ENCODE peak calls at places on chromosomes 12 and 14, in nine cellular contexts. One of them, this sample, is unnamed.

GRCh38 chr14:49297102-49297501 is 289.1 kb downstream of the RPS29 start:
- DNase-seq in NCI-H82: no peak
- DNase-seq in NCI-H1092: no peak
- DNase-seq in left ventricle myocardium inferior: no peak
- DNase-seq in iris pigment epithelial cell: no peak
- DNase-seq in Daoy: no peak
- DNase-seq in NCI-H1930: no peak
- DNase-seq in NCI-H2029: peak; percentile 95
- DNase-seq in choroid plexus epithelial cell: no peak
- DNase-seq in this sample: no peak

GRCh38 chr14:36661506-36662257 is at the start of gene PAX9:
- DNase-seq in NCI-H1092: peak; percentile 91
- DNase-seq in left ventricle myocardium inferior: peak; percentile 54
- DNase-seq in NCI-H82: peak; percentile 85
- DNase-seq in NCI-H2029: peak; percentile 97
- DNase-seq in Daoy: peak; percentile 99
- DNase-seq in choroid plexus epithelial cell: peak; percentile 74
- DNase-seq in iris pigment epithelial cell: peak; percentile 36
- DNase-seq in NCI-H1930: peak; percentile 77
- DNase-seq in this sample: peak; percentile 90

GRCh38 chr12:68400231-68400829 is 68.2 kb upstream of the MDM1 start:
- DNase-seq in NCI-H2029: peak; percentile 32
- DNase-seq in NCI-H1930: peak; percentile 80
- DNase-seq in iris pigment epithelial cell: no peak
- DNase-seq in NCI-H82: peak; percentile 47
- DNase-seq in left ventricle myocardium inferior: no peak
- DNase-seq in Daoy: peak; percentile 23
- DNase-seq in NCI-H1092: peak; percentile 25
- DNase-seq in choroid plexus epithelial cell: no peak
- DNase-seq in this sample: peak; percentile 20

GRCh38 chr14:106083082-106083481 is 556.7 kb downstream of the TMEM121 start:
- DNase-seq in NCI-H2029: no peak
- DNase-seq in iris pigment epithelial cell: no peak
- DNase-seq in NCI-H1092: no peak
- DNase-seq in left ventricle myocardium inferior: no peak
- DNase-seq in Daoy: peak; percentile 39
- DNase-seq in choroid plexus epithelial cell: no peak
- DNase-seq in NCI-H82: no peak
- DNase-seq in NCI-H1930: no peak
- DNase-seq in this sample: no peak

GRCh38 chr12:124566181-124567034 is 1.0 kb downstream of the NCOR2 start:
- DNase-seq in NCI-H1930: peak; percentile 40
- DNase-seq in NCI-H1092: no peak
- DNase-seq in NCI-H2029: peak; percentile 45
- DNase-seq in NCI-H82: peak; percentile 90
- DNase-seq in iris pigment epithelial cell: peak; percentile 78
- DNase-seq in left ventricle myocardium inferior: peak; percentile 92
- DNase-seq in choroid plexus epithelial cell: peak; percentile 71
- DNase-seq in Daoy: peak; percentile 89
- DNase-seq in this sample: no peak

GRCh38 chr12:80702889-80703605 is 4.4 kb upstream of the MYF6 start:
- DNase-seq in iris pigment epithelial cell: peak; percentile 88
- DNase-seq in NCI-H1092: no peak
- DNase-seq in left ventricle myocardium inferior: no peak
- DNase-seq in NCI-H1930: no peak
- DNase-seq in NCI-H82: no peak
- DNase-seq in Daoy: peak; percentile 73
- DNase-seq in choroid plexus epithelial cell: peak; percentile 83
- DNase-seq in NCI-H2029: no peak
- DNase-seq in this sample: no peak

GRCh38 chr14:84482256-84483071 is 1047.5 kb upstream of the FLRT2 start:
- DNase-seq in NCI-H82: no peak
- DNase-seq in NCI-H1930: no peak
- DNase-seq in left ventricle myocardium inferior: no peak
- DNase-seq in iris pigment epithelial cell: peak; percentile 86
- DNase-seq in NCI-H1092: no peak
- DNase-seq in NCI-H2029: no peak
- DNase-seq in Daoy: no peak
- DNase-seq in choroid plexus epithelial cell: peak; percentile 84
- DNase-seq in this sample: no peak

GRCh38 chr12:65663648-65664047 is 160.6 kb upstream of the HMGA2 start:
- DNase-seq in NCI-H2029: no peak
- DNase-seq in NCI-H82: no peak
- DNase-seq in iris pigment epithelial cell: peak; percentile 61
- DNase-seq in NCI-H1930: no peak
- DNase-seq in left ventricle myocardium inferior: no peak
- DNase-seq in Daoy: peak; percentile 32
- DNase-seq in choroid plexus epithelial cell: no peak
- DNase-seq in NCI-H1092: no peak
- DNase-seq in this sample: no peak

GRCh38 chr12:23666866-23667265 is 282.6 kb downstream of the SOX5 start:
- DNase-seq in iris pigment epithelial cell: no peak
- DNase-seq in NCI-H1092: no peak
- DNase-seq in Daoy: no peak
- DNase-seq in choroid plexus epithelial cell: no peak
- DNase-seq in NCI-H82: no peak
- DNase-seq in left ventricle myocardium inferior: no peak
- DNase-seq in NCI-H2029: no peak
- DNase-seq in NCI-H1930: no peak
- DNase-seq in this sample: no peak